ENCODE peak calls at places on chromosomes 1 and 21, in four cellular contexts. K is dorsolateral prefrontal cortex, D is ovary, U is GM12865. S is an unnamed sample.

GRCh38 chr21:38664821-38665220 is 140.9 kb upstream of the ETS2 start:
- DNase-seq in K (no peak), U (no peak), D (no peak), S (no peak)

GRCh38 chr1:71565831-71566230 is 485.0 kb upstream of the ZRANB2 start:
- DNase-seq in D (no peak), K (no peak), U (no peak), S (no peak)

GRCh38 chr1:204377800-204378608 is 18.3 kb upstream of the PLEKHA6 start:
- DNase-seq in D (no peak), U (peak; percentile 27), K (no peak), S (peak; percentile 65)

GRCh38 chr1:22018583-22019559 is 17.4 kb downstream of the CELA3A start:
- DNase-seq in U (peak; percentile 71), K (peak; percentile 22), D (no peak), S (no peak)

GRCh38 chr1:194538453-194538852 is 1352.0 kb upstream of the B3GALT2 start:
- DNase-seq in D (no peak), K (no peak), U (no peak), S (no peak)

GRCh38 chr1:194300340-194300739 is 1113.9 kb upstream of the B3GALT2 start:
- DNase-seq in U (no peak), K (no peak), D (no peak), S (no peak)

GRCh38 chr1:44862829-44863406 is 19.9 kb upstream of the PTCH2 start:
- DNase-seq in U (no peak), D (no peak), K (no peak), S (no peak)

GRCh38 chr1:44532567-44532944 is 127.5 kb downstream of the RNF220 start:
- DNase-seq in D (no peak), U (no peak), K (no peak), S (no peak)

GRCh38 chr1:246320286-246320685 is 186.8 kb downstream of the SMYD3 start:
- DNase-seq in D (no peak), U (no peak), K (no peak), S (no peak)

GRCh38 chr1:176669782-176670181 is 206.8 kb downstream of the PAPPA2 start:
- DNase-seq in K (no peak), U (no peak), D (no peak), S (no peak)

GRCh38 chr1:201450721-201451291 is 18.2 kb downstream of the PHLDA3 start:
- DNase-seq in K (peak; percentile 80), D (peak; percentile 76), U (peak; percentile 29), S (peak; percentile 72)

DNA sequence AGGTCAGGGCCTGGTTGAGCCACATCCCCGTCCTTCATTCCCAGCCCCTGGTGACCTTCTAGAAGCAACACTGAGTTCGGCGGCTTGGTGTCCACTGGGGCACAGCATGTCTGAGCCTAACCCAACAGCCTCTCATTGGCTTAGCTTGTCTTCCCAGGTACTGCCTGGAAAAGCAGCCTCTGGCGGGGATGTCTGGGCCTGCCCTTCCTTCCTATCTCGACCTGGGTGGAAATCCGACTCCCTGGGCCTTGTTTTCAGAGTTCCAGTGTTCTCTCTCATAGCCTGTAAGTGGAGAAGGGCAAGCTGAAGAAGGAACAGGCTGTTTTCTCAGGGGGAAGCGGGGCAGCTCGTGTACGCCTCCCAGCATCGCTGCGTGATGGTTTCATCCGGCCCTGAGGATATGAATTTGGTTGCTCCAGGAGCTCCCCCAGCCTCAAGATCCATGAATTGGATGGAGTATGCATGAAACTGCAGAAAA is 116.4 kb upstream of the IRF2BP2 start:
- DNase-seq in K (no peak), D (peak; percentile 43), U (no peak), S (peak; percentile 45)
- TF ChIP-seq CTCF in K (no peak), D (no peak), U (no peak), S (no peak)

DNA sequence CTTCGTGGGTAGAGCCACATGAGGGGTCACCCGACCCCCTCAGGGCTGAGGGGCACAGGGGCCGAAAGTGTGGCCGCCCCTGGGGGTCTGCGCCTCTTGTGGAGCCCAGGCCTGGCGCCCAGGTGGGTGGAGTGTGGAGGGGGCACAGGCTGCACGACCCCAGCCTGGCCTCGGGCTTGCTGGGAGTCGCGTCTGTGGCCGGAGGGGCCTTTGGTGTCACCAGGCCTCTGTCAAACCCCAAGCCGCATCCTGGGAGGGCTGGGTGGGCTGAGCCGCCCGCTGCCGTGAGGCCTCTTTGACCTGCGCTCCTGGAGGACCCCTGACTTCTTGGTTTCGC is 60.7 kb downstream of the FAAP20 start:
- DNase-seq in D (no peak), U (no peak), K (no peak), S (no peak)
- TF ChIP-seq CTCF in D (no peak), U (no peak), K (no peak), S (no peak)

GRCh38 chr1:110407260-110408210 is at the start of gene LAMTOR5:
- DNase-seq in U (peak; percentile 97), K (peak; percentile 92), D (peak; percentile 93), S (peak; percentile 85)
- TF ChIP-seq CTCF in U (no peak), K (peak; percentile 26), D (peak; percentile 33), S (no peak)

GRCh38 chr1:152486400-152487006 is 24.1 kb upstream of the LCE5A start:
- DNase-seq in D (no peak), K (no peak), U (no peak), S (no peak)
- TF ChIP-seq CTCF in D (no peak), K (peak; percentile 25), U (peak; percentile 45), S (no peak)

GRCh38 chr1:163701783-163702182 is 380.0 kb downstream of the NUF2 start:
- DNase-seq in K (no peak), D (no peak), U (no peak), S (no peak)
- TF ChIP-seq CTCF in K (no peak), D (no peak), U (no peak), S (no peak)

DNA sequence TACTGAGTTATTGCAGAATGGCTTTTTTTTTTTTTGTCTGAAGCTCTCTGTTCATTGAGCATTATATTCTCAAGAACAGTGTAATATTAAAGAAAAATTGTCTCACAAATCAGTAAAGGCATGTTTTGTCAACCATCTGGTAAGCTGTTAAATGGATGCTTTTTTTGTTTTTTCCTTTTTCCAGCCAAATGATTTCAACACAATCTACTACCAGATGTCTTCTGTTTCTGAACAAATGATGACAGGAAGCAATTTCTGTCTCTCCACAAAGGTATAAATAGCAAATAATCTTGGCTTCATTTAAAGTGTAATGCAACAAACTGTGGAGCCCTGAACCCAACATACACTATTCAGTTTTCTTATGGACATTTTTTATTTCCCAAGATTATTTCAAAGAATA is 78.6 kb upstream of the RGS2 start:
- DNase-seq in U (no peak), K (no peak), D (no peak), S (no peak)
- TF ChIP-seq CTCF in U (no peak), K (no peak), D (no peak), S (no peak)

GRCh38 chr1:183159960-183160359 is 26.1 kb upstream of the LAMC2 start:
- DNase-seq in U (no peak), D (no peak), K (no peak), S (no peak)

GRCh38 chr1:183152216-183152615 is 33.8 kb upstream of the LAMC2 start:
- DNase-seq in U (no peak), K (no peak), D (no peak), S (no peak)

GRCh38 chr1:183161391-183161790 is 24.7 kb upstream of the LAMC2 start:
- DNase-seq in U (no peak), K (no peak), D (no peak), S (no peak)

GRCh38 chr1:183150445-183150844 is 35.6 kb upstream of the LAMC2 start:
- DNase-seq in U (no peak), D (no peak), K (no peak), S (no peak)

DNA sequence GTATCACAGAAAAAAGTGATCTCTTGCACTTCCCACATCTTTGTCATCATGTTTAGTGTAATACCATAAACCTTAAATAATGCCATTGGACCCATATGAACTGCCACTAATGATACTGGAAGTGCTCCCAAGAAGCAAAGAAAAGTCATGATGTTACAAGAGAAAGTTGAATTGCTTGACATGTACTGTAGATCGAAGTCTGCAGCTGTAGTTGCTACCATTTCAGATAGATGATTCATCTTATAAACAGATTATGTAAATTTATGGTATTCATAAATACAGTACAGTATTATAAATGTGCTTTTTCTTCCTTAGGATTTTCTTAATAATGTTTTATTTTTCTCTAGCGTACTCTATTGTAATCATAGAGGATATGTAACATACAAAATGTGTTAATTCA is 30.1 kb upstream of the LAMC2 start:
- DNase-seq in K (no peak), D (no peak), U (no peak), S (no peak)
- TF ChIP-seq CTCF in K (no peak), D (no peak), U (no peak), S (no peak)

DNA sequence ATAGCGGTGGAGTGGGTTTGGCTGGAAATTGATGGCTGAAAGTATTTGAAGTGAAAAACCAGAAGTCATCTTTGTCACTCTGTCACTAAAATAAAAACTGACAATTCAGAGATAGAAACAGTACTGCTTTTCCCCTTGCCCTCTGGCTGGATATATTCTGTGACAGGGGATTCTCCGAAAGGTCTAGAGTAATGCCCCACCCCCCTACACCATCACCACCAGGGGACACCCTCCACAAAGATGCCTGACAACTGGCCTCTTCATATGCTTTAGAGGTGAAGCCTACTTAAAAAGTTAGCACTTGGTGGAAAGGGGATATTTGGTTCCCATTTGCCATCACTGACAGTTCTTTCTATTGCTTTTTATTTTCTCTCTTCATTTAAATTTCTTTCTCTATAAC is 73.5 kb downstream of the SGIP1 start:
- DNase-seq in K (no peak), U (peak; percentile 43), D (no peak), S (no peak)
- TF ChIP-seq CTCF in K (no peak), U (peak; percentile 36), D (no peak), S (no peak)

DNA sequence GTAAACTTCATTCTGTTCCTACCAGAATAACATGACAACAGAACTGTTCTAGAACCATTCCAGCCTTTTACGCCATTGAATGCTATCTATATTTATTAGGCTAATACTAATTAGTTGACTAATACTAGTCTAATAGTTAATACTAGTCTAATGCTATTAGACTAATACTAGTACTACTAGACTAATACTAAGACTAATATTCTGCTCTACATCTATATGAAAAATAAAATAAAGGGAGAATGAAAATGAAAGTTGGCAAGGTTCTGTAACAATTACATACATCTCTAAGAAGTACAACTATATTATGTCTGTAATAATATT is 40.9 kb upstream of the LRRC8B start:
- DNase-seq in U (no peak), D (no peak), K (no peak), S (no peak)
- TF ChIP-seq CTCF in U (no peak), D (no peak), K (no peak), S (no peak)

DNA sequence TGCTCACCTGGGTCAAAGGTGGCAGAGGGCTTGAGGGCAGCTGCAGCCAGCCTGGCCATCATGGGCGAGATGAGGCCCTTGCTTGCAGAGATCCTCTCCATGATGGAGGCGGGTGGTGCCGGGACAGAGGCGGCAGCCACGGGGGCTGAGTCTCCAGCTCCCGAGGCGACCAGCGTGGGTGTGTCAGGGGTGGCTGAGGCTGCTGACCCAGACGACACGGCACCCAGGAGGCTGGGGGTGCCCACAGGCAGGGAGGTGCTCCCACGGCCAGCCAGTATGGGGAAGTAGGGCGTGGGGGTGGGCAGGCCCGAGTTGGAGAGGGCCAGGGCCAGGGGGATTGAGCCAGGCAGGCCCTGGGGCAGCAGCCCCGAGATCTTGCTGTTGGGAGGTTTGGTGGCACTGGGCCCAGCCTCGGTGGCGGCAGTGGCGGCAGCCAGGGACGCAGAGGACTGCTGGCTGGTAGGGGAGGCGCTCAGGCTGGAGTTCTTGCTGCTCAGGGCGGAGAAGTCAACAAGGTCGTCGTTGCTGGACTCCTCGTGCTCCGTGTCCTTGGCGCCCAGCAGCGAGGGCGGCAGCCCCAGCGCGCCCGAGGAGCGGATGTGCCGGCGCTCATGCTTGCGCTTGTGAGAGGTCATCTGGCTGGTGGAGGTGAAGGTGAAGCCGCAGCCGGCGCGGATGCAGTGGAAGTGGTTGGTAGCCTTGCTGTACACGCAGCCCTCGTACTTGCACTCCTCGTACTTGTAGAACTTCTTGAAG is 142.9 kb downstream of the CASZ1 start:
- DNase-seq in K (no peak), D (no peak), U (no peak), S (no peak)
- TF ChIP-seq CTCF in K (no peak), D (no peak), U (no peak), S (no peak)

S was measured in nephron progenitor cell.